ENCODE peak calls at places on chromosomes 1 and 21, in seven cellular contexts. One of them, this sample, is unnamed.

GRCh38 chr1:20668581-20668980 is 7.4 kb upstream of the DDOST start:
- DNase-seq in body of pancreas: no peak
- DNase-seq in ovary: no peak
- DNase-seq in heart left ventricle: no peak
- DNase-seq in esophagus squamous epithelium: no peak
- DNase-seq in cardiac muscle cell: no peak
- DNase-seq in WERI-Rb-1: no peak
- DNase-seq in this sample: no peak

GRCh38 chr1:109826930-109827349 is 63.2 kb upstream of the EPS8L3 start:
- DNase-seq in body of pancreas: no peak
- DNase-seq in ovary: peak; percentile 59
- DNase-seq in heart left ventricle: no peak
- DNase-seq in esophagus squamous epithelium: no peak
- DNase-seq in cardiac muscle cell: peak; percentile 47
- DNase-seq in WERI-Rb-1: no peak
- DNase-seq in this sample: no peak

GRCh38 chr21:28069446-28069845 is 923.2 kb downstream of the LTN1 start:
- DNase-seq in body of pancreas: no peak
- DNase-seq in ovary: no peak
- DNase-seq in heart left ventricle: no peak
- DNase-seq in esophagus squamous epithelium: no peak
- DNase-seq in cardiac muscle cell: peak; percentile 94
- DNase-seq in WERI-Rb-1: no peak
- DNase-seq in this sample: no peak

GRCh38 chr1:41791667-41792484 is 126.8 kb downstream of the HIVEP3 start:
- DNase-seq in body of pancreas: no peak
- DNase-seq in ovary: no peak
- DNase-seq in heart left ventricle: no peak
- DNase-seq in esophagus squamous epithelium: no peak
- DNase-seq in cardiac muscle cell: no peak
- DNase-seq in WERI-Rb-1: no peak
- DNase-seq in this sample: no peak

GRCh38 chr1:23784846-23785245 is 6.1 kb upstream of the LYPLA2 start:
- DNase-seq in body of pancreas: no peak
- DNase-seq in ovary: no peak
- DNase-seq in heart left ventricle: no peak
- DNase-seq in esophagus squamous epithelium: no peak
- DNase-seq in cardiac muscle cell: no peak
- DNase-seq in WERI-Rb-1: no peak
- DNase-seq in this sample: no peak

GRCh38 chr1:5616366-5617178 is 375.7 kb downstream of the NPHP4 start:
- DNase-seq in body of pancreas: no peak
- DNase-seq in ovary: no peak
- DNase-seq in heart left ventricle: no peak
- DNase-seq in esophagus squamous epithelium: no peak
- DNase-seq in cardiac muscle cell: no peak
- DNase-seq in WERI-Rb-1: no peak
- DNase-seq in this sample: no peak

GRCh38 chr1:62327360-62328051 is 8.3 kb upstream of the KANK4 start:
- DNase-seq in body of pancreas: no peak
- DNase-seq in ovary: no peak
- DNase-seq in heart left ventricle: no peak
- DNase-seq in esophagus squamous epithelium: no peak
- DNase-seq in cardiac muscle cell: no peak
- DNase-seq in WERI-Rb-1: no peak
- DNase-seq in this sample: no peak

GRCh38 chr1:46991083-46991923 is 32.2 kb upstream of the CYP4X1 start:
- DNase-seq in body of pancreas: no peak
- DNase-seq in ovary: no peak
- DNase-seq in heart left ventricle: no peak
- DNase-seq in esophagus squamous epithelium: no peak
- DNase-seq in cardiac muscle cell: peak; percentile 27
- DNase-seq in WERI-Rb-1: peak; percentile 72
- DNase-seq in this sample: no peak

GRCh38 chr1:205152505-205152904 is 30.7 kb upstream of the RBBP5 start:
- DNase-seq in body of pancreas: no peak
- DNase-seq in ovary: no peak
- DNase-seq in heart left ventricle: no peak
- DNase-seq in esophagus squamous epithelium: no peak
- DNase-seq in cardiac muscle cell: no peak
- DNase-seq in WERI-Rb-1: no peak
- DNase-seq in this sample: no peak

GRCh38 chr1:2969011-2969869 is 52.0 kb upstream of the ACTRT2 start:
- DNase-seq in body of pancreas: no peak
- DNase-seq in ovary: peak; percentile 28
- DNase-seq in heart left ventricle: no peak
- DNase-seq in esophagus squamous epithelium: no peak
- DNase-seq in cardiac muscle cell: no peak
- DNase-seq in WERI-Rb-1: no peak
- DNase-seq in this sample: peak; percentile 53

GRCh38 chr1:114668784-114669561 is 876 bp downstream of the DENND2C start:
- DNase-seq in body of pancreas: peak; percentile 24
- DNase-seq in ovary: no peak
- DNase-seq in heart left ventricle: no peak
- DNase-seq in esophagus squamous epithelium: no peak
- DNase-seq in cardiac muscle cell: peak; percentile 16
- DNase-seq in WERI-Rb-1: no peak
- DNase-seq in this sample: no peak

GRCh38 chr1:154652893-154653292 is 44.9 kb upstream of the ADAR start:
- DNase-seq in body of pancreas: no peak
- DNase-seq in ovary: no peak
- DNase-seq in heart left ventricle: no peak
- DNase-seq in esophagus squamous epithelium: no peak
- DNase-seq in cardiac muscle cell: no peak
- DNase-seq in WERI-Rb-1: no peak
- DNase-seq in this sample: no peak

GRCh38 chr21:33196956-33197374 is 32.8 kb upstream of the IFNAR2 start:
- DNase-seq in body of pancreas: peak; percentile 69
- DNase-seq in ovary: peak; percentile 65
- DNase-seq in heart left ventricle: peak; percentile 73
- DNase-seq in esophagus squamous epithelium: no peak
- DNase-seq in cardiac muscle cell: peak; percentile 75
- DNase-seq in WERI-Rb-1: peak; percentile 85
- DNase-seq in this sample: peak; percentile 44

GRCh38 chr1:16981269-16981849 is 939 bp upstream of the MFAP2 start:
- DNase-seq in body of pancreas: no peak
- DNase-seq in ovary: peak; percentile 34
- DNase-seq in heart left ventricle: no peak
- DNase-seq in esophagus squamous epithelium: no peak
- DNase-seq in cardiac muscle cell: peak; percentile 79
- DNase-seq in WERI-Rb-1: no peak
- DNase-seq in this sample: no peak

GRCh38 chr1:223654083-223654482 is 11.4 kb downstream of the CAPN8 start:
- DNase-seq in body of pancreas: no peak
- DNase-seq in ovary: no peak
- DNase-seq in heart left ventricle: no peak
- DNase-seq in esophagus squamous epithelium: no peak
- DNase-seq in cardiac muscle cell: no peak
- DNase-seq in WERI-Rb-1: no peak
- DNase-seq in this sample: no peak

GRCh38 chr1:87243573-87243972 is 85.1 kb upstream of the LMO4 start:
- DNase-seq in body of pancreas: no peak
- DNase-seq in ovary: no peak
- DNase-seq in heart left ventricle: no peak
- DNase-seq in esophagus squamous epithelium: no peak
- DNase-seq in cardiac muscle cell: peak; percentile 42
- DNase-seq in WERI-Rb-1: no peak
- DNase-seq in this sample: no peak

GRCh38 chr1:26134466-26134865 is 22.8 kb downstream of the PDIK1L start:
- DNase-seq in body of pancreas: no peak
- DNase-seq in ovary: no peak
- DNase-seq in heart left ventricle: no peak
- DNase-seq in esophagus squamous epithelium: no peak
- DNase-seq in cardiac muscle cell: no peak
- DNase-seq in WERI-Rb-1: no peak
- DNase-seq in this sample: no peak

GRCh38 chr1:41907446-41907845 is 11.3 kb downstream of the HIVEP3 start:
- DNase-seq in body of pancreas: no peak
- DNase-seq in ovary: no peak
- DNase-seq in heart left ventricle: no peak
- DNase-seq in esophagus squamous epithelium: no peak
- DNase-seq in cardiac muscle cell: no peak
- DNase-seq in WERI-Rb-1: no peak
- DNase-seq in this sample: no peak

GRCh38 chr1:9731561-9731960 is 80.0 kb downstream of the PIK3CD start:
- DNase-seq in body of pancreas: no peak
- DNase-seq in ovary: no peak
- DNase-seq in heart left ventricle: no peak
- DNase-seq in esophagus squamous epithelium: no peak
- DNase-seq in cardiac muscle cell: no peak
- DNase-seq in WERI-Rb-1: no peak
- DNase-seq in this sample: no peak

GRCh38 chr1:14915356-14916054 is 238.0 kb upstream of the TMEM51 start:
- DNase-seq in body of pancreas: peak; percentile 76
- DNase-seq in ovary: peak; percentile 71
- DNase-seq in heart left ventricle: peak; percentile 42
- DNase-seq in esophagus squamous epithelium: no peak
- DNase-seq in cardiac muscle cell: peak; percentile 47
- DNase-seq in WERI-Rb-1: peak; percentile 54
- DNase-seq in this sample: peak; percentile 50

GRCh38 chr1:108817016-108817415 is 39.9 kb downstream of the AKNAD1 start:
- DNase-seq in body of pancreas: peak; percentile 19
- DNase-seq in ovary: peak; percentile 51
- DNase-seq in heart left ventricle: peak; percentile 30
- DNase-seq in esophagus squamous epithelium: no peak
- DNase-seq in cardiac muscle cell: peak; percentile 72
- DNase-seq in WERI-Rb-1: no peak
- DNase-seq in this sample: no peak

GRCh38 chr21:44363278-44363677 is 9.9 kb downstream of the TRPM2 start:
- DNase-seq in body of pancreas: no peak
- DNase-seq in ovary: no peak
- DNase-seq in heart left ventricle: no peak
- DNase-seq in esophagus squamous epithelium: no peak
- DNase-seq in cardiac muscle cell: no peak
- DNase-seq in WERI-Rb-1: no peak
- DNase-seq in this sample: no peak

GRCh38 chr21:17590443-17590842 is 22.3 kb downstream of the BTG3 start:
- DNase-seq in body of pancreas: no peak
- DNase-seq in ovary: no peak
- DNase-seq in heart left ventricle: no peak
- DNase-seq in esophagus squamous epithelium: no peak
- DNase-seq in cardiac muscle cell: peak; percentile 91
- DNase-seq in WERI-Rb-1: no peak
- DNase-seq in this sample: no peak

GRCh38 chr1:76006234-76006633 is 68.3 kb upstream of the ST6GALNAC3 start:
- DNase-seq in body of pancreas: peak; percentile 6
- DNase-seq in ovary: no peak
- DNase-seq in heart left ventricle: no peak
- DNase-seq in esophagus squamous epithelium: no peak
- DNase-seq in cardiac muscle cell: peak; percentile 51
- DNase-seq in WERI-Rb-1: no peak
- DNase-seq in this sample: no peak

GRCh38 chr1:27018316-27018715 is 5.7 kb upstream of the TENT5B start:
- DNase-seq in body of pancreas: no peak
- DNase-seq in ovary: no peak
- DNase-seq in heart left ventricle: no peak
- DNase-seq in esophagus squamous epithelium: no peak
- DNase-seq in cardiac muscle cell: no peak
- DNase-seq in WERI-Rb-1: no peak
- DNase-seq in this sample: no peak

GRCh38 chr1:38489844-38490270 is 369.7 kb downstream of the RRAGC start:
- DNase-seq in body of pancreas: peak; percentile 26
- DNase-seq in ovary: no peak
- DNase-seq in heart left ventricle: no peak
- DNase-seq in esophagus squamous epithelium: no peak
- DNase-seq in cardiac muscle cell: peak; percentile 19
- DNase-seq in WERI-Rb-1: peak; percentile 71
- DNase-seq in this sample: no peak

GRCh38 chr21:45533731-45534571 is 8.3 kb downstream of the SLC19A1 start:
- DNase-seq in body of pancreas: no peak
- DNase-seq in ovary: peak; percentile 34
- DNase-seq in heart left ventricle: peak; percentile 18
- DNase-seq in esophagus squamous epithelium: no peak
- DNase-seq in cardiac muscle cell: no peak
- DNase-seq in WERI-Rb-1: no peak
- DNase-seq in this sample: peak; percentile 65

DNA sequence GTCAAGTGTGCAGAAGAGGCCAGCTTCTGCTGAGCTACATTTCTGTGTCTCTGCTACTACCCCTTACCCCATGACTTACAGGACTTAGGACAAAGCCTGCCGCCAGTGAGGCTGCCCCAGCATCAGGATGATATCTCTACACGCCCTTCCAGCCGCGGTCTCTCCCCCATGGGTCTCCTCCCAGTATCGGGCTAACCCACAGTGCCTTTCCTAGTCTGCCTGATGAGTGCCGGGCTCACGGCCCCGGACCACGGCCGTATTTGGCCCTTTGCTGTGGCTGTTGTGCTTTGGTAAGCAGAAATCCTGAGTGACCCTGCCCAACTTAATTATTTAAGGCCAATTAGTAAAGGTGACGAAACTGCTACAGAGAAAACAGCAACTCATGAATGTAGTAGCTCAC is 123.1 kb upstream of the IFFO2 start:
- DNase-seq in body of pancreas: no peak
- DNase-seq in ovary: no peak
- DNase-seq in heart left ventricle: no peak
- DNase-seq in esophagus squamous epithelium: no peak
- DNase-seq in cardiac muscle cell: no peak
- DNase-seq in WERI-Rb-1: no peak
- DNase-seq in this sample: no peak
- H3K36me3 ChIP-seq in body of pancreas: peaks cover 10% of the 10 kb centered on the region
- H3K36me3 ChIP-seq in ovary: no peaks in the 10 kb centered on the region
- H3K36me3 ChIP-seq in heart left ventricle: peaks cover 58% of the 10 kb centered on the region
- H3K36me3 ChIP-seq in esophagus squamous epithelium: peaks cover 100% of the 10 kb centered on the region
- H3K36me3 ChIP-seq in cardiac muscle cell: peaks cover 93% of the 10 kb centered on the region
- H3K36me3 ChIP-seq in WERI-Rb-1: peaks cover 95% of the 10 kb centered on the region
- H3K36me3 ChIP-seq in this sample: peaks cover 98% of the 10 kb centered on the region

GRCh38 chr1:246930830-246931548 is 759 bp downstream of the AHCTF1 start:
- DNase-seq in body of pancreas: peak; percentile 63
- DNase-seq in ovary: peak; percentile 74
- DNase-seq in heart left ventricle: peak; percentile 62
- DNase-seq in esophagus squamous epithelium: no peak
- DNase-seq in cardiac muscle cell: peak; percentile 62
- DNase-seq in WERI-Rb-1: peak; percentile 59
- DNase-seq in this sample: peak; percentile 64
- H3K4me3 ChIP-seq in body of pancreas: peak overlapping the region; percentile 65
- H3K4me3 ChIP-seq in ovary: peak overlapping the region; percentile 66
- H3K4me3 ChIP-seq in heart left ventricle: peak overlapping the region; percentile 88
- H3K4me3 ChIP-seq in esophagus squamous epithelium: peak overlapping the region; percentile 100
- H3K4me3 ChIP-seq in cardiac muscle cell: peak overlapping the region; percentile 99
- H3K4me3 ChIP-seq in WERI-Rb-1: peak overlapping the region; percentile 82
- H3K4me3 ChIP-seq in this sample: peak overlapping the region; percentile 99

GRCh38 chr1:171715813-171716251 is 26.0 kb downstream of the VAMP4 start:
- DNase-seq in body of pancreas: no peak
- DNase-seq in ovary: no peak
- DNase-seq in heart left ventricle: no peak
- DNase-seq in esophagus squamous epithelium: no peak
- DNase-seq in cardiac muscle cell: peak; percentile 43
- DNase-seq in WERI-Rb-1: no peak
- DNase-seq in this sample: no peak
- TF ChIP-seq CTCF in body of pancreas: peak; percentile 12
- TF ChIP-seq CTCF in ovary: peak; percentile 25
- TF ChIP-seq CTCF in heart left ventricle: peak; percentile 62
- TF ChIP-seq CTCF in esophagus squamous epithelium: peak; percentile 14
- TF ChIP-seq CTCF in cardiac muscle cell: peak; percentile 52
- TF ChIP-seq CTCF in WERI-Rb-1: no peak
- TF ChIP-seq CTCF in this sample: peak; percentile 53

DNA sequence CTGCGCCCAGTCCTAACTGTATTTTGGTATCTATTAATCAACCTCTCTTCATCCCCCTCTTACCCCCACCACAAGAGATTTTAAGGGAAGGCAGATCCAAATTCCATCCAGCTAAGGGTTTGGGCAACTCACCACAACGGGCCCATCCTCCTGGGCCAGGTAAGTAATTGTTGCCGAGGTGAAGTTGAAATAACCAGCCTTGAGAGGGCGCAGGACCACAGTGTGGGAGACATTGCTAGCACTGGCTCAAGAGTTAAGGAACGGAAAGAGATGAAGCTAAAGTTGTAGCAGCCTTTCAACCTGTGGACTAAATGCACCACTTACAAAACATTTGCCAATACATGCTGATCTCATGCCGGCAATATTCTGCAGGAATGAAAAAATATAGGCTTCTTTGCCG is 5.9 kb downstream of the SSR2 start:
- DNase-seq in body of pancreas: no peak
- DNase-seq in ovary: no peak
- DNase-seq in heart left ventricle: no peak
- DNase-seq in esophagus squamous epithelium: no peak
- DNase-seq in cardiac muscle cell: no peak
- DNase-seq in WERI-Rb-1: no peak
- DNase-seq in this sample: no peak
- H3K36me3 ChIP-seq in body of pancreas: no peaks in the 10 kb centered on the region
- H3K36me3 ChIP-seq in ovary: no peaks in the 10 kb centered on the region
- H3K36me3 ChIP-seq in heart left ventricle: peaks cover 38% of the 10 kb centered on the region
- H3K36me3 ChIP-seq in esophagus squamous epithelium: peaks cover 97% of the 10 kb centered on the region
- H3K36me3 ChIP-seq in cardiac muscle cell: peaks cover 38% of the 10 kb centered on the region
- H3K36me3 ChIP-seq in WERI-Rb-1: peaks cover 96% of the 10 kb centered on the region
- H3K36me3 ChIP-seq in this sample: peaks cover 65% of the 10 kb centered on the region